ENCODE peak calls at places on chromosomes 6 and 20, in ten cellular contexts. One of them, this sample, is unnamed.
A peak's percentile ranks its signal among the peaks of the same experiment; 100 is the strongest.

GRCh38 chr20:48679603-48680002 is 148.2 kb downstream of the PREX1 start:
- DNase-seq in foreskin fibroblast: no peak
- DNase-seq in bronchial epithelial cell: no peak
- DNase-seq in GM20000: no peak
- DNase-seq in CD8-positive, alpha-beta memory T cell: no peak
- DNase-seq in stimulated activated CD4-positive, alpha-beta T cell treated with anti-CD3 and anti-CD28 coated beads, Interleukin-4, amount 100 ng/mL, for 48 hours: no peak
- DNase-seq in RKO: no peak
- DNase-seq in putamen: no peak
- DNase-seq in AG08395: no peak
- DNase-seq in kidney epithelial cell: no peak
- DNase-seq in this sample: no peak

GRCh38 chr20:17606001-17606400 is 36.1 kb downstream of the DSTN start:
- DNase-seq in putamen: no peak
- DNase-seq in kidney epithelial cell: no peak
- DNase-seq in foreskin fibroblast: no peak
- DNase-seq in RKO: no peak
- DNase-seq in stimulated activated CD4-positive, alpha-beta T cell treated with anti-CD3 and anti-CD28 coated beads, Interleukin-4, amount 100 ng/mL, for 48 hours: no peak
- DNase-seq in CD8-positive, alpha-beta memory T cell: no peak
- DNase-seq in AG08395: no peak
- DNase-seq in GM20000: no peak
- DNase-seq in bronchial epithelial cell: no peak
- DNase-seq in this sample: no peak

GRCh38 chr20:3995067-3995748 is 20.1 kb downstream of the RNF24 start:
- DNase-seq in bronchial epithelial cell: peak; percentile 57
- DNase-seq in RKO: peak; percentile 50
- DNase-seq in CD8-positive, alpha-beta memory T cell: no peak
- DNase-seq in putamen: no peak
- DNase-seq in GM20000: no peak
- DNase-seq in foreskin fibroblast: peak; percentile 61
- DNase-seq in AG08395: peak; percentile 57
- DNase-seq in kidney epithelial cell: no peak
- DNase-seq in stimulated activated CD4-positive, alpha-beta T cell treated with anti-CD3 and anti-CD28 coated beads, Interleukin-4, amount 100 ng/mL, for 48 hours: no peak
- DNase-seq in this sample: peak; percentile 47

GRCh38 chr6:144883915-144884314 is 598.8 kb downstream of the UTRN start:
- DNase-seq in CD8-positive, alpha-beta memory T cell: no peak
- DNase-seq in bronchial epithelial cell: no peak
- DNase-seq in GM20000: no peak
- DNase-seq in AG08395: no peak
- DNase-seq in RKO: no peak
- DNase-seq in stimulated activated CD4-positive, alpha-beta T cell treated with anti-CD3 and anti-CD28 coated beads, Interleukin-4, amount 100 ng/mL, for 48 hours: no peak
- DNase-seq in putamen: no peak
- DNase-seq in kidney epithelial cell: no peak
- DNase-seq in foreskin fibroblast: no peak
- DNase-seq in this sample: no peak

GRCh38 chr6:44508646-44509045 is 121.1 kb downstream of the CDC5L start:
- DNase-seq in AG08395: peak; percentile 46
- DNase-seq in RKO: no peak
- DNase-seq in bronchial epithelial cell: peak; percentile 47
- DNase-seq in putamen: no peak
- DNase-seq in foreskin fibroblast: peak; percentile 64
- DNase-seq in stimulated activated CD4-positive, alpha-beta T cell treated with anti-CD3 and anti-CD28 coated beads, Interleukin-4, amount 100 ng/mL, for 48 hours: no peak
- DNase-seq in CD8-positive, alpha-beta memory T cell: no peak
- DNase-seq in GM20000: no peak
- DNase-seq in kidney epithelial cell: peak; percentile 57
- DNase-seq in this sample: peak; percentile 57

GRCh38 chr6:167449099-167449861 is 124.4 kb downstream of the TTLL2 start:
- DNase-seq in foreskin fibroblast: no peak
- DNase-seq in AG08395: no peak
- DNase-seq in RKO: no peak
- DNase-seq in stimulated activated CD4-positive, alpha-beta T cell treated with anti-CD3 and anti-CD28 coated beads, Interleukin-4, amount 100 ng/mL, for 48 hours: no peak
- DNase-seq in CD8-positive, alpha-beta memory T cell: no peak
- DNase-seq in putamen: no peak
- DNase-seq in bronchial epithelial cell: peak; percentile 0
- DNase-seq in kidney epithelial cell: no peak
- DNase-seq in GM20000: no peak
- DNase-seq in this sample: no peak

GRCh38 chr6:52000064-52000463 is 87.3 kb downstream of the PKHD1 start:
- DNase-seq in foreskin fibroblast: no peak
- DNase-seq in putamen: no peak
- DNase-seq in bronchial epithelial cell: peak; percentile 30
- DNase-seq in AG08395: no peak
- DNase-seq in GM20000: no peak
- DNase-seq in RKO: no peak
- DNase-seq in kidney epithelial cell: peak; percentile 28
- DNase-seq in CD8-positive, alpha-beta memory T cell: no peak
- DNase-seq in stimulated activated CD4-positive, alpha-beta T cell treated with anti-CD3 and anti-CD28 coated beads, Interleukin-4, amount 100 ng/mL, for 48 hours: no peak
- DNase-seq in this sample: no peak

GRCh38 chr6:123594776-123595175 is 42.0 kb downstream of the TRDN start:
- DNase-seq in CD8-positive, alpha-beta memory T cell: no peak
- DNase-seq in foreskin fibroblast: no peak
- DNase-seq in GM20000: no peak
- DNase-seq in putamen: no peak
- DNase-seq in RKO: no peak
- DNase-seq in AG08395: no peak
- DNase-seq in kidney epithelial cell: no peak
- DNase-seq in stimulated activated CD4-positive, alpha-beta T cell treated with anti-CD3 and anti-CD28 coated beads, Interleukin-4, amount 100 ng/mL, for 48 hours: no peak
- DNase-seq in bronchial epithelial cell: no peak
- DNase-seq in this sample: no peak

GRCh38 chr20:21826946-21827345 is 121.5 kb downstream of the PAX1 start:
- DNase-seq in GM20000: no peak
- DNase-seq in AG08395: no peak
- DNase-seq in foreskin fibroblast: no peak
- DNase-seq in stimulated activated CD4-positive, alpha-beta T cell treated with anti-CD3 and anti-CD28 coated beads, Interleukin-4, amount 100 ng/mL, for 48 hours: no peak
- DNase-seq in RKO: no peak
- DNase-seq in putamen: no peak
- DNase-seq in bronchial epithelial cell: no peak
- DNase-seq in kidney epithelial cell: no peak
- DNase-seq in CD8-positive, alpha-beta memory T cell: no peak
- DNase-seq in this sample: no peak

GRCh38 chr20:58303547-58303946 is 6.0 kb upstream of the RAB22A start:
- DNase-seq in AG08395: no peak
- DNase-seq in stimulated activated CD4-positive, alpha-beta T cell treated with anti-CD3 and anti-CD28 coated beads, Interleukin-4, amount 100 ng/mL, for 48 hours: no peak
- DNase-seq in CD8-positive, alpha-beta memory T cell: no peak
- DNase-seq in bronchial epithelial cell: no peak
- DNase-seq in kidney epithelial cell: no peak
- DNase-seq in putamen: no peak
- DNase-seq in GM20000: no peak
- DNase-seq in RKO: no peak
- DNase-seq in foreskin fibroblast: peak; percentile 17
- DNase-seq in this sample: no peak

GRCh38 chr6:4320860-4321259 is 185.5 kb upstream of the ECI2 start:
- DNase-seq in AG08395: peak; percentile 79
- DNase-seq in putamen: no peak
- DNase-seq in foreskin fibroblast: peak; percentile 91
- DNase-seq in stimulated activated CD4-positive, alpha-beta T cell treated with anti-CD3 and anti-CD28 coated beads, Interleukin-4, amount 100 ng/mL, for 48 hours: no peak
- DNase-seq in kidney epithelial cell: no peak
- DNase-seq in RKO: peak; percentile 69
- DNase-seq in CD8-positive, alpha-beta memory T cell: no peak
- DNase-seq in bronchial epithelial cell: peak; percentile 98
- DNase-seq in GM20000: no peak
- DNase-seq in this sample: peak; percentile 87

GRCh38 chr20:9330151-9330550 is 184.2 kb upstream of the LAMP5 start:
- DNase-seq in putamen: no peak
- DNase-seq in GM20000: no peak
- DNase-seq in bronchial epithelial cell: no peak
- DNase-seq in kidney epithelial cell: no peak
- DNase-seq in stimulated activated CD4-positive, alpha-beta T cell treated with anti-CD3 and anti-CD28 coated beads, Interleukin-4, amount 100 ng/mL, for 48 hours: no peak
- DNase-seq in CD8-positive, alpha-beta memory T cell: no peak
- DNase-seq in foreskin fibroblast: no peak
- DNase-seq in AG08395: no peak
- DNase-seq in RKO: no peak
- DNase-seq in this sample: no peak

GRCh38 chr6:90790696-90791095 is 203.8 kb upstream of the MAP3K7 start:
- DNase-seq in bronchial epithelial cell: peak; percentile 85
- DNase-seq in foreskin fibroblast: peak; percentile 39
- DNase-seq in CD8-positive, alpha-beta memory T cell: no peak
- DNase-seq in RKO: peak; percentile 29
- DNase-seq in putamen: no peak
- DNase-seq in kidney epithelial cell: no peak
- DNase-seq in AG08395: peak; percentile 52
- DNase-seq in GM20000: no peak
- DNase-seq in stimulated activated CD4-positive, alpha-beta T cell treated with anti-CD3 and anti-CD28 coated beads, Interleukin-4, amount 100 ng/mL, for 48 hours: no peak
- DNase-seq in this sample: peak; percentile 64

GRCh38 chr6:38306915-38307314 is 332.8 kb downstream of the BTBD9 start:
- DNase-seq in stimulated activated CD4-positive, alpha-beta T cell treated with anti-CD3 and anti-CD28 coated beads, Interleukin-4, amount 100 ng/mL, for 48 hours: no peak
- DNase-seq in bronchial epithelial cell: no peak
- DNase-seq in CD8-positive, alpha-beta memory T cell: no peak
- DNase-seq in kidney epithelial cell: no peak
- DNase-seq in foreskin fibroblast: no peak
- DNase-seq in putamen: no peak
- DNase-seq in AG08395: no peak
- DNase-seq in RKO: no peak
- DNase-seq in GM20000: no peak
- DNase-seq in this sample: no peak

GRCh38 chr6:148329568-148330299 is 12.9 kb upstream of the SASH1 start:
- DNase-seq in bronchial epithelial cell: peak; percentile 86
- DNase-seq in RKO: peak; percentile 23
- DNase-seq in foreskin fibroblast: peak; percentile 64
- DNase-seq in putamen: no peak
- DNase-seq in stimulated activated CD4-positive, alpha-beta T cell treated with anti-CD3 and anti-CD28 coated beads, Interleukin-4, amount 100 ng/mL, for 48 hours: no peak
- DNase-seq in CD8-positive, alpha-beta memory T cell: no peak
- DNase-seq in kidney epithelial cell: no peak
- DNase-seq in AG08395: peak; percentile 71
- DNase-seq in GM20000: no peak
- DNase-seq in this sample: peak; percentile 73

GRCh38 chr6:68343901-68344300 is 291.2 kb upstream of the ADGRB3 start:
- DNase-seq in foreskin fibroblast: peak; percentile 71
- DNase-seq in AG08395: no peak
- DNase-seq in RKO: peak; percentile 87
- DNase-seq in CD8-positive, alpha-beta memory T cell: no peak
- DNase-seq in kidney epithelial cell: no peak
- DNase-seq in putamen: peak; percentile 27
- DNase-seq in stimulated activated CD4-positive, alpha-beta T cell treated with anti-CD3 and anti-CD28 coated beads, Interleukin-4, amount 100 ng/mL, for 48 hours: no peak
- DNase-seq in GM20000: peak; percentile 6
- DNase-seq in bronchial epithelial cell: peak; percentile 49
- DNase-seq in this sample: peak; percentile 1

GRCh38 chr20:62382306-62383198 is 4.4 kb upstream of the RPS21 start:
- DNase-seq in stimulated activated CD4-positive, alpha-beta T cell treated with anti-CD3 and anti-CD28 coated beads, Interleukin-4, amount 100 ng/mL, for 48 hours: peak; percentile 72
- DNase-seq in kidney epithelial cell: no peak
- DNase-seq in foreskin fibroblast: peak; percentile 87
- DNase-seq in putamen: peak; percentile 70
- DNase-seq in CD8-positive, alpha-beta memory T cell: peak; percentile 66
- DNase-seq in RKO: peak; percentile 83
- DNase-seq in bronchial epithelial cell: peak; percentile 67
- DNase-seq in GM20000: peak; percentile 88
- DNase-seq in AG08395: peak; percentile 75
- DNase-seq in this sample: peak; percentile 65

GRCh38 chr6:120826253-120826652 is 508.0 kb downstream of the TBC1D32 start:
- DNase-seq in putamen: no peak
- DNase-seq in GM20000: peak; percentile 8
- DNase-seq in kidney epithelial cell: no peak
- DNase-seq in RKO: peak; percentile 10
- DNase-seq in AG08395: no peak
- DNase-seq in CD8-positive, alpha-beta memory T cell: no peak
- DNase-seq in foreskin fibroblast: no peak
- DNase-seq in bronchial epithelial cell: peak; percentile 44
- DNase-seq in stimulated activated CD4-positive, alpha-beta T cell treated with anti-CD3 and anti-CD28 coated beads, Interleukin-4, amount 100 ng/mL, for 48 hours: peak; percentile 10
- DNase-seq in this sample: peak; percentile 9

GRCh38 chr6:56484669-56485068 is 158.0 kb downstream of the DST start:
- DNase-seq in GM20000: no peak
- DNase-seq in RKO: no peak
- DNase-seq in kidney epithelial cell: no peak
- DNase-seq in putamen: no peak
- DNase-seq in AG08395: no peak
- DNase-seq in stimulated activated CD4-positive, alpha-beta T cell treated with anti-CD3 and anti-CD28 coated beads, Interleukin-4, amount 100 ng/mL, for 48 hours: no peak
- DNase-seq in CD8-positive, alpha-beta memory T cell: no peak
- DNase-seq in bronchial epithelial cell: no peak
- DNase-seq in foreskin fibroblast: peak; percentile 74
- DNase-seq in this sample: no peak

GRCh38 chr6:47476794-47477496 is 644 bp upstream of the CD2AP start:
- DNase-seq in CD8-positive, alpha-beta memory T cell: no peak
- DNase-seq in AG08395: no peak
- DNase-seq in kidney epithelial cell: no peak
- DNase-seq in bronchial epithelial cell: peak; percentile 31
- DNase-seq in stimulated activated CD4-positive, alpha-beta T cell treated with anti-CD3 and anti-CD28 coated beads, Interleukin-4, amount 100 ng/mL, for 48 hours: no peak
- DNase-seq in GM20000: no peak
- DNase-seq in RKO: peak; percentile 26
- DNase-seq in foreskin fibroblast: no peak
- DNase-seq in putamen: no peak
- DNase-seq in this sample: no peak

GRCh38 chr6:73308712-73309533 is 45.2 kb downstream of the DPPA5 start:
- DNase-seq in CD8-positive, alpha-beta memory T cell: no peak
- DNase-seq in GM20000: no peak
- DNase-seq in AG08395: no peak
- DNase-seq in kidney epithelial cell: no peak
- DNase-seq in RKO: no peak
- DNase-seq in stimulated activated CD4-positive, alpha-beta T cell treated with anti-CD3 and anti-CD28 coated beads, Interleukin-4, amount 100 ng/mL, for 48 hours: no peak
- DNase-seq in foreskin fibroblast: peak; percentile 44
- DNase-seq in putamen: no peak
- DNase-seq in bronchial epithelial cell: peak; percentile 23
- DNase-seq in this sample: peak; percentile 50

GRCh38 chr6:126181173-126181741 is 158.7 kb upstream of the CENPW start:
- DNase-seq in RKO: no peak
- DNase-seq in stimulated activated CD4-positive, alpha-beta T cell treated with anti-CD3 and anti-CD28 coated beads, Interleukin-4, amount 100 ng/mL, for 48 hours: no peak
- DNase-seq in bronchial epithelial cell: no peak
- DNase-seq in kidney epithelial cell: no peak
- DNase-seq in AG08395: no peak
- DNase-seq in GM20000: no peak
- DNase-seq in CD8-positive, alpha-beta memory T cell: no peak
- DNase-seq in foreskin fibroblast: peak; percentile 2
- DNase-seq in putamen: no peak
- DNase-seq in this sample: peak; percentile 52

This sample was measured in mammary epithelial cell.